ENCODE peak calls at places on chromosome 14, in nine cellular contexts. Y, K, S, D, X, B, L, G and T are unnamed samples.

GRCh38 chr14:102819176-102819628 is 42.0 kb downstream of the TRAF3 start:
- DNase-seq in Y (peak; percentile 33), K (no peak), S (peak; percentile 59), D (no peak), X (no peak), B (peak; percentile 25), L (peak; percentile 52), G (no peak), T (no peak)

GRCh38 chr14:75884198-75884611 is 97.6 kb downstream of the TGFB3 start:
- DNase-seq in Y (no peak), K (peak; percentile 90), S (peak; percentile 23), D (no peak), X (peak; percentile 96), B (no peak), L (no peak), G (no peak), T (peak; percentile 90)

GRCh38 chr14:36683083-36683724 is 21.5 kb downstream of the PAX9 start:
- DNase-seq in Y (no peak), K (no peak), S (no peak), D (no peak), X (no peak), B (no peak), L (no peak), G (no peak), T (no peak)

GRCh38 chr14:95363468-95363954 is 43.8 kb upstream of the CLMN start:
- DNase-seq in Y (no peak), K (no peak), S (no peak), D (no peak), X (no peak), B (no peak), L (no peak), G (no peak), T (no peak)

GRCh38 chr14:69151458-69152180 is 1.3 kb downstream of the DCAF5 start:
- DNase-seq in Y (peak; percentile 61), K (peak; percentile 52), S (peak; percentile 68), D (peak; percentile 73), X (peak; percentile 69), B (peak; percentile 81), L (peak; percentile 69), G (peak; percentile 48), T (peak; percentile 82)

GRCh38 chr14:87131879-87132278 is 861.1 kb downstream of the GALC start:
- DNase-seq in Y (no peak), K (peak; percentile 27), S (no peak), D (no peak), X (peak; percentile 7), B (no peak), L (no peak), G (no peak), T (peak; percentile 20)

GRCh38 chr14:53006931-53007330 is 56.1 kb upstream of the FERMT2 start:
- DNase-seq in Y (no peak), K (no peak), S (no peak), D (no peak), X (no peak), B (no peak), L (no peak), G (no peak), T (no peak)

GRCh38 chr14:88987516-88987915 is 163.1 kb downstream of the TTC8 start:
- DNase-seq in Y (no peak), K (no peak), S (no peak), D (no peak), X (no peak), B (peak; percentile 17), L (no peak), G (no peak), T (no peak)

GRCh38 chr14:61461808-61462275 is 140.5 kb downstream of the PRKCH start:
- DNase-seq in Y (no peak), K (peak; percentile 88), S (no peak), D (no peak), X (peak; percentile 82), B (peak; percentile 50), L (peak; percentile 56), G (no peak), T (peak; percentile 90)

GRCh38 chr14:86404425-86404824 is 874.5 kb downstream of the FLRT2 start:
- DNase-seq in Y (no peak), K (no peak), S (no peak), D (no peak), X (no peak), B (no peak), L (no peak), G (no peak), T (peak; percentile 25)

GRCh38 chr14:72608391-72609204 is 285.3 kb downstream of the DPF3 start:
- DNase-seq in Y (no peak), K (peak; percentile 90), S (no peak), D (no peak), X (peak; percentile 95), B (no peak), L (no peak), G (peak; percentile 97), T (peak; percentile 81)

GRCh38 chr14:93736378-93737014 is 51.8 kb downstream of the PRIMA1 start:
- DNase-seq in Y (no peak), K (no peak), S (no peak), D (no peak), X (no peak), B (peak; percentile 49), L (no peak), G (no peak), T (no peak)

GRCh38 chr14:51860836-51861583 is 598 bp downstream of the GNG2 start:
- DNase-seq in Y (no peak), K (peak; percentile 16), S (no peak), D (no peak), X (no peak), B (no peak), L (no peak), G (no peak), T (peak; percentile 52)

GRCh38 chr14:31090872-31091764 is 64.9 kb upstream of the STRN3 start:
- DNase-seq in Y (no peak), K (peak; percentile 91), S (peak; percentile 26), D (no peak), X (peak; percentile 97), B (peak; percentile 28), L (no peak), G (peak; percentile 7), T (peak; percentile 94)

GRCh38 chr14:71130491-71131179 is 223.4 kb downstream of the PCNX1 start:
- DNase-seq in Y (no peak), K (peak; percentile 88), S (no peak), D (no peak), X (peak; percentile 85), B (peak; percentile 18), L (no peak), G (no peak), T (no peak)

GRCh38 chr14:104462651-104463630 is 116.6 kb upstream of the C14orf180 start:
- DNase-seq in Y (no peak), K (no peak), S (no peak), D (no peak), X (no peak), B (no peak), L (no peak), G (no peak), T (no peak)

GRCh38 chr14:57848786-57849185 is 17.1 kb downstream of the SLC35F4 start:
- DNase-seq in Y (no peak), K (peak; percentile 50), S (no peak), D (no peak), X (no peak), B (no peak), L (no peak), G (no peak), T (no peak)

GRCh38 chr14:55129086-55129427 is at the start of gene LGALS3:
- DNase-seq in Y (no peak), K (peak; percentile 56), S (peak; percentile 75), D (peak; percentile 23), X (peak; percentile 63), B (peak; percentile 83), L (no peak), G (peak; percentile 32), T (peak; percentile 92)

GRCh38 chr14:91108941-91109611 is 4.8 kb upstream of the DGLUCY start:
- DNase-seq in Y (no peak), K (peak; percentile 45), S (peak; percentile 85), D (no peak), X (no peak), B (no peak), L (peak; percentile 17), G (no peak), T (no peak)

GRCh38 chr14:68191567-68192321 is 372.2 kb downstream of the RAD51B start:
- DNase-seq in Y (no peak), K (peak; percentile 66), S (no peak), D (no peak), X (peak; percentile 91), B (peak; percentile 55), L (no peak), G (no peak), T (no peak)

GRCh38 chr14:25909361-25909760 is 688.5 kb downstream of the NOVA1 start:
- DNase-seq in Y (no peak), K (no peak), S (no peak), D (no peak), X (no peak), B (no peak), L (no peak), G (no peak), T (no peak)

GRCh38 chr14:100828448-100828834 is 2.5 kb downstream of the MEG3 start:
- DNase-seq in Y (no peak), K (no peak), S (no peak), D (no peak), X (no peak), B (no peak), L (no peak), G (no peak), T (no peak)

GRCh38 chr14:95452176-95452889 is 64.1 kb downstream of the SYNE3 start:
- DNase-seq in Y (no peak), K (no peak), S (no peak), D (no peak), X (peak; percentile 24), B (peak; percentile 21), L (no peak), G (no peak), T (no peak)

GRCh38 chr14:38129705-38130104 is 78.0 kb upstream of the SSTR1 start:
- DNase-seq in Y (no peak), K (no peak), S (no peak), D (no peak), X (no peak), B (no peak), L (peak; percentile 8), G (no peak), T (no peak)

GRCh38 chr14:22540286-22540685 is 48.7 kb downstream of the DAD1 start:
- DNase-seq in Y (no peak), K (peak; percentile 28), S (no peak), D (no peak), X (no peak), B (no peak), L (no peak), G (no peak), T (no peak)

GRCh38 chr14:74712499-74713394 is at the start of the genes AREL1 and FCF1:
- DNase-seq in Y (peak; percentile 68), K (peak; percentile 93), S (peak; percentile 76), D (peak; percentile 77), X (peak; percentile 91), B (peak; percentile 80), L (peak; percentile 79), G (peak; percentile 56), T (peak; percentile 98)

GRCh38 chr14:104094709-104095425 is 9.4 kb downstream of the ASPG start:
- DNase-seq in Y (peak; percentile 38), K (peak; percentile 8), S (no peak), D (peak; percentile 59), X (peak; percentile 31), B (peak; percentile 87), L (peak; percentile 70), G (peak; percentile 87), T (peak; percentile 64)

GRCh38 chr14:39315859-39316444 is 82.2 kb downstream of the MIA2 start:
- DNase-seq in Y (no peak), K (no peak), S (no peak), D (no peak), X (no peak), B (no peak), L (no peak), G (no peak), T (no peak)

GRCh38 chr14:75559451-75560187 is 18.8 kb upstream of the FLVCR2 start:
- DNase-seq in Y (peak; percentile 13), K (peak; percentile 84), S (peak; percentile 63), D (no peak), X (peak; percentile 65), B (peak; percentile 62), L (no peak), G (no peak), T (peak; percentile 77)

GRCh38 chr14:100401031-100401692 is 78.0 kb downstream of the SLC25A47 start:
- DNase-seq in Y (no peak), K (no peak), S (no peak), D (no peak), X (no peak), B (no peak), L (no peak), G (no peak), T (no peak)

GRCh38 chr14:81435578-81436295 is 35.6 kb upstream of the STON2 start:
- DNase-seq in Y (no peak), K (peak; percentile 28), S (no peak), D (no peak), X (peak; percentile 28), B (peak; percentile 50), L (peak; percentile 5), G (no peak), T (peak; percentile 46)